ENCODE peak calls at places on chromosomes 4 and X, in four cellular contexts. R is lower leg skin, T is endothelial cell of umbilical vein, H is A549. U is an unnamed sample.

GRCh38 chr4:8285143-8285975 is 15.8 kb downstream of the HTRA3 start:
- DNase-seq in T (no peak), R (no peak), H (no peak), U (no peak)

GRCh38 chrX:49199315-49199595 is 738 bp downstream of the SYP start:
- DNase-seq in T (no peak), H (no peak), R (no peak), U (no peak)

GRCh38 chr4:184472540-184473264 is 1.6 kb downstream of the IRF2 start:
- DNase-seq in H (peak), T (peak), R (peak), U (peak)

GRCh38 chr4:37664696-37665095 is 21.5 kb downstream of the RELL1 start:
- DNase-seq in T (no peak), R (no peak), H (no peak), U (no peak)

GRCh38 chrX:6738518-6739470 is 203.9 kb upstream of the VCX3A start:
- DNase-seq in T (no peak), R (no peak), H (no peak), U (no peak)

GRCh38 chr4:18935956-18936355 is 914.4 kb upstream of the LCORL start:
- DNase-seq in R (no peak), H (no peak), T (no peak), U (no peak)

GRCh38 chrX:123899701-123900100 is 39.8 kb downstream of the XIAP start:
- DNase-seq in T (peak), H (no peak), R (no peak), U (no peak)

GRCh38 chrX:18886005-18886343 is 97.9 kb downstream of the PHKA2 start:
- DNase-seq in R (no peak), H (no peak), T (no peak), U (no peak)

GRCh38 chr4:156654410-156654809 is 317.2 kb downstream of the PDGFC start:
- DNase-seq in T (no peak), R (no peak), H (no peak), U (no peak)

GRCh38 chrX:23478561-23478960 is 143.9 kb downstream of the PTCHD1 start:
- DNase-seq in T (no peak), R (no peak), H (no peak), U (no peak)

GRCh38 chrX:54415534-54416350 is 24.5 kb upstream of the TSR2 start:
- DNase-seq in H (no peak), R (no peak), T (no peak), U (no peak)

GRCh38 chr4:88900432-88900831 is 156.6 kb downstream of the FAM13A start:
- DNase-seq in T (no peak), R (no peak), H (no peak), U (no peak)

GRCh38 chr4:5391492-5391891 is 316.9 kb downstream of the EVC2 start:
- DNase-seq in T (no peak), R (no peak), H (no peak), U (no peak)

GRCh38 chr4:37892641-37893040 is 1.8 kb downstream of the TBC1D1 start:
- DNase-seq in R (no peak), T (no peak), H (no peak), U (no peak)

GRCh38 chr4:52780627-52781354 is 29.6 kb upstream of the ERVMER34-1 start:
- DNase-seq in H (no peak), R (no peak), T (no peak), U (no peak)

GRCh38 chr4:186266699-186267467 is 894 bp downstream of the F11 start:
- DNase-seq in T (no peak), H (no peak), R (no peak), U (no peak)

GRCh38 chrX:154370882-154371770 is 3.3 kb downstream of the FLNA start:
- DNase-seq in R (peak), H (peak), T (peak), U (peak)
- TF ChIP-seq POLR2A in R (peak), H (peak), T (peak), U (peak)

DNA sequence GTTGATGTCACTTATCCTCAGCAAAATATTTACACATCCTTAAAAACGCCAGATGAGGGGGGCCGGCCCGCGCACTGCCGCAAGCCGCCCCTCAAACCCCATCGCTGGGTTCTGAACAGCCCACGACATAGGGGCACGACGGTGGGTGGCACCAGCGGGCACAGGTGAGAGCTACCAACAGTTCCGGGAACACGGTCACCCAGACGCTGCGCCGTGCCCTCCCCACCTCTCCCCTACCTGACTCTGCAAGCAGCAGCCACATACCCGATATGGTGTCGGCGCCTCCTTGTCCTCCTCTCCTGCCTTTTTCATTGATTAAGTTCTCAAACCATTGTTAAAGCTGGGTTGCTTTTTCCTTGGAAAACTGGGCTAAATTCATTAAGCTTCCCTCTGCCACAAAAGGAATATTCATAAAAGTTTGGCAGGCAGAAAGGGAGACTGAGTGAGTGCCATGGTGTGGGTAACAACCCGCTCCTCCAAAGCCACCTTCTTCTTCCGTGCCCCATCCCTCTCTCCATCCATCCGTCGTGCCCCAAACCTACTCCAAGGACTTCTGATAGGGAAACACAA is 1.4 kb downstream of the RAI2 start:
- DNase-seq in H (no peak), R (no peak), T (no peak), U (peak)
- TF ChIP-seq POLR2A in H (no peak), R (no peak), T (no peak), U (no peak)

DNA sequence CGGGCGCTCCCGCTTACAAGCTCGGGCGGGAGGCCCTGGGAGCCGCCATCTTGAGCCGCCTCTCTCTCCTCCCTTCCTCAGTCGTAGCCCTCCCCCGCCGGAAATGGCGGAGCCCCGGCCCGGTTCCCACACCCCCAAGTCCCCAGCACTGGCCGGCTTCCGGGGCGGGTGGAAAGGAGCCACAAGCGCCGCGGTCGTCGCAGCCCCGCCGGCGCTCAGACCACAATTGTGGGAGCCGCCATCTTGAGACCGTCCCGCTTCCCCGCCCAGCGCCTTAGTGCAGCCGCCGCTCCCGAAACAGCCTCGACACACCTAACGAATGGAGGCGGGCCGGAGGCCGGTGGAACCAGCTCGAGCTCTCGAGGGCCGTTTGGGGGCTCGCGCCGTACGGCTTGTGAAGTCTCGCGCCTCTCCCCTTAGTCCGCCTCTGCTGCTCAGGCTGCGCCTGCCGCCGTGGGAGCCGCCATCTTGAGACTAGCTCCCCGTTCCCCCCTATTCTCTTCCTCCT is 440 bp downstream of the HCFC1 start:
- DNase-seq in T (peak), H (peak), R (peak), U (peak)
- TF ChIP-seq POLR2A in T (no peak), H (no peak), R (no peak), U (no peak)

GRCh38 chr4:4228356-4228668 is 1.6 kb upstream of the OTOP1 start:
- DNase-seq in H (no peak), T (no peak), R (no peak), U (no peak)

GRCh38 chr4:4227510-4228355 is 1.0 kb upstream of the OTOP1 start:
- DNase-seq in T (no peak), R (no peak), H (no peak), U (no peak)

DNA sequence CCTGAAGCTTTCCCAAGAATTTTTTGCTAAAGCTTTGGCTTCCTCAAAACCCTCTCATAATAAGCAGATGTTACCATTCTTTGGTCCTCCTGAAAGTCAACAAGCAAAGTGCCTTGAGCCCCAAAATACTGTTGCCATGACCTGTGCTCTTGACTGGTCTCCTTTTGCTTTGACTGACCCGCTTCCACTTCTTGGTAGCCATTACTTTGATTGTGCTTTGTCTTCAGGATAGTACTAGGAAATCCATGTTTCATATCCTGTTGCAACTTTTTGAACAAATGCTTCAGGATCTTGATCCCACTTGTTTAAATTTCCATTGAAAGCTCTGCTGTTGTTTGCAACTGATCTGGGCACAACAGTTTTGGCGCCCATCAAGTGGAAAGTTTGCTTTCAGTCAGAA is 6.9 kb upstream of the OTOP1 start:
- DNase-seq in T (no peak), H (no peak), R (no peak), U (no peak)
- TF ChIP-seq POLR2A in T (no peak), H (no peak), R (no peak), U (no peak)

DNA sequence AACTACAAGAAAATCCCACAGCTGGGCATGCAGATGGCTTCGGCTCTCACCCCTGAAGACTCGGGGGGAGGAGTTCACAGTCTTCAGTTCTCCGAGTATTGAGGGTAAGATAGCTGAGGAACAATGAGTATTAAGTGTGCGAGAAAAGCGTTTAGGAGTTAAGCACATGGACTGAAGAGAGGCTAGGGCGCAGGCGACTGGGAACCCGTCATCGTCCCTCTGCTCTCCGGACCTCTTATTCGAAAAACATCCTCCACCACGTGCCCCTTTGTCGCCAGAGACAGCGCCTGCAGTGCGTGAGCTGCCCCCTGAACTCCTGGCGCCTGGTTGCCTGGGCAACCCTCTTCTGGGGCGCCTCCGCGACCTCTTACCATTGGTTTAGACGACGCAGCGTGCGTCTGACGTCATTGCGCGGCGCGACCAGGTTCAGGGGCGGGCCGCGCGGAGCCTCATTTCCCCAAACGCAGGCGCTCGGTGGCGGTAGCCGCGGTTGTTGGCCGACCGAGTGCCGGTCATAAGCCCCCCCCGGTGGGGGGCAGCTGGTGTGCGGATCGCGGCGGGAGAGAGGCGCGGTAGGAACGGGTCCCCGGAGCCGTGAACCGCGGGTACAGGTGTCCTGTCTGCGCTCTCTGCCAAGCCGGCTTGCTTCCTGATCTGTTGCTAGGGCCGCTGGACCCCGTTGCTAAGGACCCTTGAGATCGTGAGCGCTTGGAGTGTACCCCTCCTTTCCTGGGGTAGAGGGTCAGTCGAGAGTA is at the start of gene PACRGL:
- DNase-seq in T (peak), H (peak), R (peak), U (peak)
- TF ChIP-seq POLR2A in T (peak), H (peak), R (no peak), U (peak)

GRCh38 chr4:76253511-76253910 is 2.0 kb downstream of the FAM47E start:
- DNase-seq in R (no peak), T (no peak), H (no peak), U (no peak)

GRCh38 chr4:76256032-76256431 is 4.5 kb downstream of the FAM47E start:
- DNase-seq in R (no peak), T (no peak), H (no peak), U (no peak)

GRCh38 chr4:76252271-76252653 is 741 bp downstream of the FAM47E start:
- DNase-seq in H (no peak), T (no peak), R (no peak), U (no peak)

GRCh38 chr4:76250962-76251361 is 559 bp upstream of the FAM47E start:
- DNase-seq in T (peak), H (peak), R (no peak), U (no peak)

GRCh38 chr4:76251448-76252270 is at the start of gene FAM47E:
- DNase-seq in T (peak), H (peak), R (peak), U (peak)
- TF ChIP-seq POLR2A in T (no peak), H (no peak), R (no peak), U (no peak)

GRCh38 chr4:39626261-39626660 is 12.4 kb downstream of the SMIM14 start:
- DNase-seq in H (no peak), R (no peak), T (no peak), U (no peak)

GRCh38 chr4:39627413-39627812 is 11.3 kb downstream of the SMIM14 start:
- DNase-seq in T (no peak), H (no peak), R (no peak), U (no peak)

GRCh38 chr4:39631700-39632079 is 7.0 kb downstream of the SMIM14 start:
- DNase-seq in H (no peak), R (no peak), T (no peak), U (no peak)

GRCh38 chr4:39621582-39621981 is 17.1 kb downstream of the SMIM14 start:
- DNase-seq in R (no peak), H (no peak), T (peak), U (no peak)

GRCh38 chr4:39626913-39627312 is 11.8 kb downstream of the SMIM14 start:
- DNase-seq in R (no peak), H (no peak), T (no peak), U (no peak)
- TF ChIP-seq POLR2A in R (no peak), H (no peak), T (no peak), U (no peak)

DNA sequence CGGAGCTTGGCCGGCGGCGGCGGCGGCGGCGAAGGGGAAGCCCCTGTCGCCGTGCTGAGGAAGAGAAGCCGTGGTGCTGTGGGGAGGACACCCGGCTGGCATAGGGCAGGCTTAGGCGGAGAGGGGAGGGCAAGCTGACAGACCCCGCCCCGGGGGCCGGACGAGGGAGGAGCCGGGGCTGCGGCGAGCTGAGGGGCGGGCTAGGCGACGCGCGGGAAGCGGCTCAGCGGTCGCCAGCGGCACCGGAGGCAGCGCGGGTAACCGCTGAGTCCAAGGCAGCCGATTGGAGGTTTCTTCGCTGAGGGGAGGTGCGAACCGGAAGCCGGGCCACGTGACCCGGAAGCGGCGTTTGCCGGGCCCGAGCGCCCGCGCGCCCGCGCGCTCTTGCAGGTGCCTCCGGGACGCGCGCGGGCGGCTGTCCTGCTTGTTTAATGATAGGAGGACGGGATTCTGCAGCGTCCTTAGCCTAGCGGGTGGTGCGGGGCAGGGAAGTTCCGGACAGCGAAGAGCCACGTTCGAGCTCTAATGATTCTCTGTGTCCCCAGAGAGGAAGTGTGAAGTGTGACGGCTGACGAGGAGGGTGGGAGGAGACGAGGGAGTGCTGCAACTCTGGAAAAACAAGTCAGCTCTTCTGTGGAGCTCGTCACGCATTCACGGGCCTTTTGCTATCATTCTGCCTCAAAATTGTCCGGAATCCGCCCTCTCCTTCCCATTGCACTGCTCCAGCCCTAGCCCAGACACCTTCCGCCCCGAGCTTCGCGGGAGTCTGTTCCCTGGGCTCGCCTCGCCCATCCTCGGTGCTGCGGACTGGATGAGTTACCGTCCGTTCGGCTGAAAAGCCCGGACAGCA is at the start of gene AP1S2:
- DNase-seq in T (peak), R (peak), H (peak), U (peak)
- TF ChIP-seq POLR2A in T (no peak), R (peak), H (peak), U (peak)

DNA sequence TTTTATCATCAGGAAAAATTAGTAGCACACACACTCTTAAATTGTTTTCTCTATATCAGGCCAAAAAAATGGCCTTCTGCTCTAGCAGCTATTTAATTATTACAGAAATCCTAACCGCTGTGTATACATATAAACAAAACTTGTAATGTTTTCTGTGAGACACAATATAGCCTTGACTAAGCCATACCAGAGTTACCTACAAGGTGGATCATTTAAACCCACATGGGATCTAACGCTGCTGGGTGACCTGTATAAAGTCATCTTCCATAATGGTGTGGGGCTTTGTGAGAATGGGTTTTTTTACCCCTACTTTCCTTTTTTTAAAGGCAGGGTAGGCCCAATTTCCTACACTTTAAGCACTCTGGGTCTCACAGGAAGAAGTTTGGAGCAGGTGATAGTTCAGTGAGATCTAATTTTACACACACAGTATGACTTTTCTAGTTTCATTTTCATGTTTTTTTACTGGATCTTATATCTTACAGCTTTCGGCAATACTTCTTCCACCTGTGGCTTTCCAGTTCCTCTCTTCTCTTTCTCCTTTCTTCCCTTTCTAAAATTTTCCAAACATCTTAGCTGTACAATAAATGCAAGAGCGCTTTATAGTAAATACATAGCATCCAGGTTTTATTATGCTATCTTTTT is 66.9 kb upstream of the MMAA start:
- DNase-seq in T (no peak), R (no peak), H (no peak), U (no peak)
- TF ChIP-seq POLR2A in T (no peak), R (no peak), H (no peak), U (no peak)

GRCh38 chr4:169012049-169012448 is 2.0 kb upstream of the CBR4 start:
- DNase-seq in H (no peak), T (no peak), R (no peak), U (no peak)

GRCh38 chr4:169009281-169010124 is 552 bp downstream of the CBR4 start:
- DNase-seq in R (peak), T (peak), H (no peak), U (peak)

GRCh38 chr4:169008478-169008877 is 1.6 kb downstream of the CBR4 start:
- DNase-seq in R (no peak), H (no peak), T (no peak), U (peak)

GRCh38 chr4:169013396-169013795 is 3.3 kb upstream of the CBR4 start:
- DNase-seq in H (no peak), T (no peak), R (no peak), U (peak)

DNA sequence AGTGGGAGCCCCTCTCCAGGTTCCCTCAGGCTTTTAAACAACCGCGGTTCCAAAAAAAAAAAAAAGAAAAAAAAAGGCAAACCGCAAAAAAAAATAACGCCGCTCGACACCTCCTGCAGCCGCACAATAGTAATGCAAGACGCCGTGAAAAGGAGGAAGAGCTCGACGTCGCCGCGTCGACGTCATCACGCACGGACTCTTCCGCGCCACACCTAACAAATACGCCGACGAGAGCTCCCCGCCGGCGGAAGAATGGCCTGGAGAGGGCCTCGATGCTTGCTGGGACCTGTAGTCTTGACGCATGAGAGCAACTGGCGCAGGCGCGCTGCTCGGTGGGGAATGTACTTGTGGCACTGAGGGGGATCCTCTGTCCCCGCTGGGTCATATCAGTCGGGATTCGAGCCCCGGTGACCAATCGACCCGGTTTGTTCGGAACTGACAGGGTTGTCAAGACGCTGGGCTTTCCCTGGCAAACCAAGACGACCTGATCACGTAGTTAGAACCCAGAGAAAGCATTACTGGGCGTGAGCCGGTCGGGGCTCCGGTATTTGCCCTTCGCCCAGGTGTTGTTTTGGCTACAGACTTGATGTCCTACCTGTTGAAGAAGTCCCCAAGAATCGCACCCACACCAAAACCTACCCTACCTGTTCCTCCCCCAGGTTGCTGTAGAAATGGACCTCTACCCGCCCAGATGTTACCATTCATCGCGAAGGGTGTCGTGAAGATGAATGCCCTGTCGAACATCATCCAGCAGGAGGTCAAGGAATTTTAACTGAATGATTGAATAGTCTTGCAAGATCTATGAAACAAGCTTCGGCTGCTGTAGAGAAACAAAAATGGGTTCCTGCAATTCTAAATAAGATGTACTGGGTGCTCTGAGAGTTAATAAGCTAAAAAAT is at the start of gene CBR4:
- DNase-seq in R (peak), H (peak), T (peak), U (peak)
- TF ChIP-seq POLR2A in R (no peak), H (peak), T (peak), U (peak)